ENCODE peak calls at places on chromosome 16, in four cellular contexts. E, U, I and W are unnamed samples. For H3K9me3, the result is how much of the 10 kb centered on the place peaks cover.

GRCh38 chr16:15996432-15997109 is 47.2 kb downstream of the ABCC1 start:
- DNase-seq in E (peak), U (no peak), I (peak), W (peak)

GRCh38 chr16:67451704-67452435 is 20.9 kb downstream of the HSD11B2 start:
- DNase-seq in E (no peak), U (peak), I (peak), W (no peak)

GRCh38 chr16:52453661-52454060 is 93.3 kb downstream of the TOX3 start:
- DNase-seq in E (no peak), U (no peak), I (no peak), W (no peak)

GRCh38 chr16:85350973-85351372 is 238.7 kb upstream of the CIBAR2 start:
- DNase-seq in E (peak), U (peak), I (peak), W (peak)

GRCh38 chr16:82523786-82524185 is 103.0 kb upstream of the CDH13 start:
- DNase-seq in E (no peak), U (no peak), I (no peak), W (no peak)

GRCh38 chr16:50810241-50810965 is 68.5 kb downstream of the CYLD start:
- DNase-seq in E (no peak), U (no peak), I (no peak), W (peak)

GRCh38 chr16:66551362-66551761 is 1.0 kb upstream of the CKLF start:
- DNase-seq in E (no peak), U (no peak), I (no peak), W (no peak)

GRCh38 chr16:67241008-67241900 is 6.0 kb downstream of the FHOD1 start:
- DNase-seq in E (peak), U (peak), I (peak), W (peak)

GRCh38 chr16:66058181-66058580 is 308.3 kb upstream of the CDH5 start:
- DNase-seq in E (no peak), U (no peak), I (no peak), W (no peak)

GRCh38 chr16:54911079-54911478 is 19.6 kb upstream of the IRX5 start:
- DNase-seq in E (no peak), U (no peak), I (no peak), W (no peak)

GRCh38 chr16:47019563-47019962 is 46.1 kb upstream of the DNAJA2 start:
- DNase-seq in E (no peak), U (no peak), I (no peak), W (no peak)

GRCh38 chr16:30875881-30876791 is 17.7 kb downstream of the BCL7C start:
- DNase-seq in E (no peak), U (peak), I (no peak), W (no peak)

GRCh38 chr16:2715519-2715918 is 4.5 kb downstream of the PRSS27 start:
- DNase-seq in E (no peak), U (peak), I (peak), W (peak)

GRCh38 chr16:29012913-29013641 is 28.2 kb downstream of the LAT start:
- DNase-seq in E (no peak), U (no peak), I (no peak), W (no peak)

GRCh38 chr16:50666658-50667496 is 14.2 kb downstream of the SNX20 start:
- DNase-seq in E (no peak), U (no peak), I (no peak), W (no peak)

GRCh38 chr16:57530531-57531252 is 5.7 kb downstream of the CCDC102A start:
- DNase-seq in E (no peak), U (peak), I (peak), W (no peak)

GRCh38 chr16:72858611-72859493 is 189.1 kb downstream of the ZFHX3 start:
- DNase-seq in E (no peak), U (no peak), I (no peak), W (no peak)

DNA sequence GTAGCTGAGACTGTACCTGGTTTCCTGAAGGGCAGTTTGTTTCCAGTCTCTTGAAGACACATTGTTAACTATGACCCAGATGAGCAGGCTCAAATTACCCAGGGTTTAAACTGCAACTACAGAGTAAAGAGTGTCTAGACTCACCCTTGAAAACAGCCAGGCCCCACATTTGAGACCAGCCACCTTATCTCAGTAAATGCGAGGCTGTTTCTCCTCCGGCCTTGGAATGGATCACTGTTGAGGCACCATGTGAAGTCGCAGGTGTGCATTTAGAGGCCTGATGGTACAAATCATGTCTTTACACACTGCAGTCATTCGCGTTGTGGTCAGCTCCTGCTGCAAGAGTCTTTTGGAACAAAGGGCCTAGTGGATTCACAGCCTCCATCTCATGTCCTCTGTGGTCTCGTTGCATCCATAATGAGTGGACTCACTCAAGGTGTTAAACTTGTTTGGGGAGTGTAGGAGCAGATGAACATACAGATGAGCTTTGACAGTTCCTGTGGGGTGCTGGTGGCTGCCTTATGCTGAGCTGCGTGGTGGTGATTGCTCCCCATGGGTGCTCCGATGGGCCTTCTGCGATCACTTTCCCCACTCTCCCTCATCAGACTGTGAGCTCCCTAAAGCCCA is 18.5 kb upstream of the N4BP1 start:
- DNase-seq in E (peak), U (no peak), I (no peak), W (no peak)
- H3K9me3 ChIP-seq in E (under half), U (under half), I (under half), W (under half)

DNA sequence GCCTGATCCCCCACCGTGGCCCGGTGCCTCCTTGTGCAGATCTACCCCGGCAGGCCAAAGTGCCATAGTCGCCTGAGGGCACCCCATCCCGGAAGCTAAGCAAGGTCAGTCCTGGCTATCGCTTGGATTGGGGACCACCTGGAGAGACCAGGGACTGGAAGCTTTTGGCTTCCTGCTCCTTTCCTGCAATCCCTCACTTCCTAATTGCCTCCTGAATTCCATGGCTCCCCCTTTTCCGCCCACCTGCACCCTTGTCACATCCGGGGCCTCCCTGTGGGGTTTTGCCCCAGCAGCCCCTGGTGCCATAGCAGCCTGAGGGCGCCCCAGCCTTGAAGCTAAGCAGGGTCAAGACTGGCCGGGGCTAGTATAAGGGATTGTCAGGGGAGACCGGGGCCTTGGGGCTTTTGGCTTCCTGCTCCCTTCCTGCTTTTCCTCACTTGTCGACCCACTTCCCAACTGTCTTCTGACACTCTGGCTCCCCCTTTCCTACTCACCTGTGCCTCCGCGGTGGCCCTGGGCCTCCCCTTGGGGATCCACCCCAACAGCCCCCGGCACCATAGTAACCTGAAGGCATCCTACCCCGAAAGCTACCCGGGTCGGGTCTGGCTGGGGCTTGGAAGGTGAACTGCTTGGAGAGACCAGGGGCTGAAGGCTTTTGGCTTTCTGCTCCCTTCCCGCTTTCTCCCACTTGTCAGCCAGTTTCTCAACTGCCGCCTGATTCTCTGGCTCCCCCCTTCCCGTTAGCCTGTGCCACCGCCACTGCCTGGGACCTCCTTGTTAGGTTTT is 2293.6 kb downstream of the TP53TG3F start:
- DNase-seq in E (peak), U (no peak), I (no peak), W (peak)
- H3K9me3 ChIP-seq in E (under half), U (under half), I (under half), W (under half)

GRCh38 chr16:35692824-35693223 is 2233.4 kb downstream of the TP53TG3F start:
- DNase-seq in E (no peak), U (no peak), I (no peak), W (no peak)
- H3K9me3 ChIP-seq in E (under half), U (under half), I (under half), W (under half)

DNA sequence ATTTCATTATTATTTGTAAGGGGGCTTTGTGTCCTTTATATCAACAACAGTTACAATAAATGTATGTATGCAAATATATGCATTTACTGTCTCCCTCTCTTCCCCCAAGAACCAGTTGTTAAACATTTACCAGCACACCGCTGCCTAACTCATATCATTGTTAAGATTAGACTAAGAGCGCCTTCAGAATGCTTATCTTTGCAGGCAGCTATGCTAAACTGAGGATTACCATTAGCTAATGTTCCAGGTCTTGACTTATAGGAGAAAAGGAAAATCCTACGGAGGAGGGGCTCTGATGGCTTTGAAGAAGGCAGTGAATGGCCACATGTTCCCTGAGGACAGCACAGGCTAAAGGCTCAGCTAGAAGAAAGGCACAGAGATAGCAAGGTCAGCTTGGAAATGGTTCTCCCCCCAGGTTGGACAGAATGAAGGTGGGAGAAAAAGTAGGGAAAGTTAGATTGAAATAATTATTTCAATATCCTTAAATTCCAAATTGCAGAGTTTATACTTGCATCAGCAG is 86.8 kb upstream of the MAF start:
- DNase-seq in E (no peak), U (no peak), I (no peak), W (no peak)
- H3K9me3 ChIP-seq in E (under half), U (under half), I (under half), W (under half)

GRCh38 chr16:35144212-35144932 is 1685.0 kb downstream of the TP53TG3F start:
- DNase-seq in E (no peak), U (no peak), I (no peak), W (no peak)
- H3K9me3 ChIP-seq in E (under half), U (under half), I (under half), W (under half)

GRCh38 chr16:35689764-35690163 is 2230.4 kb downstream of the TP53TG3F start:
- DNase-seq in E (no peak), U (no peak), I (no peak), W (no peak)

GRCh38 chr16:35687781-35688180 is 2228.4 kb downstream of the TP53TG3F start:
- DNase-seq in E (no peak), U (no peak), I (no peak), W (no peak)

GRCh38 chr16:35687071-35687470 is 2227.7 kb downstream of the TP53TG3F start:
- DNase-seq in E (no peak), U (no peak), I (no peak), W (no peak)

GRCh38 chr16:35686595-35686994 is 2227.2 kb downstream of the TP53TG3F start:
- DNase-seq in E (no peak), U (no peak), I (no peak), W (no peak)

DNA sequence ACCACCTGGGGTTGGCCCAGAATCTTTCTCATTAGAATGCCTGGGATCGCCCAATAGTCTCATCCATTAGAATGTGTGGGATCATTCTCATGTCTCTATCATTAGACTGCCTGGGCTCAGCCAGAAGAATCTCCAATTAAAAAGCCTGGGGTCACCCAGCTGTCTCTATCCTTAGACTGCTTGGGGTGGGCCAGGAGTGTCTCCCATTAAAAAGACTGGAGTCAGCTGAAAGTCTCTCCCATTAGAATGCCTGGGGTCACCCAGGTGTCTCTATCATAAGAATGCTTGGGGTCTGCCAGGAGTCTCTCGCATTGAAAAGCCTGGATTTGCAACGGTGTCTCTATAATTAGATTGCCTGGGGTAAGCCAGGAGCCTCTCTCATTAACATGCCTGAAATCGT is 2225.7 kb downstream of the TP53TG3F start:
- DNase-seq in E (no peak), U (no peak), I (no peak), W (no peak)
- H3K9me3 ChIP-seq in E (under half), U (under half), I (under half), W (under half)

DNA sequence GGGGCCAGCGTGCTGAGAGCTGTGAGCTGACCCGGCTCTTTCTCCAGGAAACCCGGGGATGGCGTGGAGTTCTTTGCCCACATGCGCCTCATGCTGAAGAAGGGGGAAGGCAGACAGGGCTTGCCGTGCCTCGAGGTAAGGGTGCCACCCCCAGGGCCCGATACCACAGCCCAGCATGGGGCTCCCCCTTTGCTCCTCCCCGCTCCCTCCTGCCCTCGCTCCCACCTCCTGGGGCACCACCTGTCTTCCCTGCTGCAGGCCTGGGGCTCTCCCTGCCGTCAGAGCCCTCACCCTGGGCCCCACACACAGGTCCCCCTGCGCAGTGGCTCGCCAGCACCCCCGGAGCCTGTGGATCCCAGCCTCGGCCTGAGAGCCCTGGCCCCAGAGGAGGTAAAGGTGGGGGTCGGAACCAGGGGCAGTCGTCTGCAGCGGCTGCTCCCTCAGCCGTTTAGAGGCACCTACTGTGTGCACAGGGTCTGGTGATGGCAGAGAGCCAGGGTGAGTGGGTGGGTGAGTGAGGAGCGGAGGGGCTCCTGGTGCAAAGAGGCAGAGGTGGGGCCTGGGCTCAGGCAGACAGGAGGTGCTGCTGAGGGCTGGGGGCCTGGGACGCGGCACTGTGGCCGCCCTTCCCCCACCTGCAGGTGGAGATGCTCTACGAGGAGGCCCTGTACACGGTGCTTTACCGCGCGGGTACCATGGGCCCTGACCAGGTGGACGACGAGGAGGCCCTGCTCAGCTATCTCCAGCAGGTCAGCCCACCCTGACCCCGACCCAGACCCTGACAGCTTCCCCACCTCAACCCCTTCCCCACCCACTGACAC is 5.6 kb downstream of the BAIAP3 start:
- DNase-seq in E (no peak), U (no peak), I (no peak), W (no peak)
- H3K9me3 ChIP-seq in E (under half), U (under half), I (under half), W (under half)

DNA sequence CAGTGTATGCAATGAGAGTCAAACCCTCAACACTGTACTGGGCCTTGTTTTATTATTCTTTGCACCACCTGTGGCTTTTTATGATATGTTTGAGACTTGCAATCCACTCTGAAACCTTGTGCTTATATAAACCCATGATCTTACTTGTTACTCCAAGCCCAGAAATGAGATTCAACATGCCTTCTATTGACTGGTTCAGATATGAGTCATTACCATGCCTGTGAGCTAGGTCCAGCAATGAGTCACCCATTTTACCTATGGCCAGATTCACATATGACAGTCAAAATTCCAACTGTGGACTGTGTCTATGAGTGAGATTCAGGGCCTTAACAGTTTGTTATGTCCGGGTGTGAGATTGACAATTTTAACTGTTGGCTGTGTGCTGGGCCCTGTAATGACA is 1846.1 kb downstream of the TP53TG3F start:
- DNase-seq in E (no peak), U (no peak), I (no peak), W (no peak)
- H3K9me3 ChIP-seq in E (under half), U (under half), I (under half), W (under half)